ENCODE peak calls at places on chromosomes 2 and 18, in nine cellular contexts. One of them, this sample, is unnamed.

GRCh38 chr2:110804915-110805314 is 72.5 kb downstream of the ACOXL start:
- DNase-seq in sigmoid colon: no peak
- DNase-seq in transverse colon: no peak
- DNase-seq in suprapubic skin: no peak
- DNase-seq in ovary: no peak
- DNase-seq in tibial nerve: no peak
- DNase-seq in K562: no peak
- DNase-seq in A549: no peak
- DNase-seq in upper lobe of left lung: no peak
- DNase-seq in this sample: no peak

GRCh38 chr2:241061275-241061674 is 40.8 kb downstream of the MTERF4 start:
- DNase-seq in sigmoid colon: peak
- DNase-seq in K562: no peak
- DNase-seq in ovary: no peak
- DNase-seq in transverse colon: no peak
- DNase-seq in suprapubic skin: no peak
- DNase-seq in A549: no peak
- DNase-seq in tibial nerve: peak
- DNase-seq in upper lobe of left lung: peak
- DNase-seq in this sample: no peak

GRCh38 chr2:169077674-169078240 is 8.4 kb downstream of the DHRS9 start:
- DNase-seq in sigmoid colon: no peak
- DNase-seq in upper lobe of left lung: no peak
- DNase-seq in tibial nerve: no peak
- DNase-seq in K562: peak
- DNase-seq in A549: no peak
- DNase-seq in transverse colon: no peak
- DNase-seq in ovary: no peak
- DNase-seq in suprapubic skin: no peak
- DNase-seq in this sample: no peak

GRCh38 chr18:57771183-57771582 is 31.9 kb downstream of the ATP8B1 start:
- DNase-seq in ovary: no peak
- DNase-seq in tibial nerve: no peak
- DNase-seq in K562: no peak
- DNase-seq in transverse colon: peak
- DNase-seq in A549: no peak
- DNase-seq in upper lobe of left lung: peak
- DNase-seq in suprapubic skin: no peak
- DNase-seq in sigmoid colon: no peak
- DNase-seq in this sample: peak

GRCh38 chr2:207067476-207067875 is 98.3 kb downstream of the KLF7 start:
- DNase-seq in A549: no peak
- DNase-seq in sigmoid colon: no peak
- DNase-seq in transverse colon: no peak
- DNase-seq in K562: no peak
- DNase-seq in upper lobe of left lung: no peak
- DNase-seq in ovary: no peak
- DNase-seq in tibial nerve: no peak
- DNase-seq in suprapubic skin: no peak
- DNase-seq in this sample: no peak

GRCh38 chr2:73081181-73081671 is 9.7 kb upstream of the SFXN5 start:
- DNase-seq in upper lobe of left lung: no peak
- DNase-seq in suprapubic skin: no peak
- DNase-seq in K562: no peak
- DNase-seq in ovary: no peak
- DNase-seq in sigmoid colon: no peak
- DNase-seq in A549: no peak
- DNase-seq in tibial nerve: no peak
- DNase-seq in transverse colon: no peak
- DNase-seq in this sample: no peak

GRCh38 chr2:17934721-17935120 is 56.3 kb downstream of the KCNS3 start:
- DNase-seq in K562: no peak
- DNase-seq in transverse colon: no peak
- DNase-seq in upper lobe of left lung: no peak
- DNase-seq in suprapubic skin: no peak
- DNase-seq in sigmoid colon: no peak
- DNase-seq in A549: no peak
- DNase-seq in ovary: no peak
- DNase-seq in tibial nerve: no peak
- DNase-seq in this sample: no peak

GRCh38 chr2:158407031-158407430 is 49.5 kb downstream of the CCDC148 start:
- DNase-seq in suprapubic skin: no peak
- DNase-seq in K562: no peak
- DNase-seq in upper lobe of left lung: no peak
- DNase-seq in ovary: no peak
- DNase-seq in sigmoid colon: no peak
- DNase-seq in tibial nerve: no peak
- DNase-seq in transverse colon: no peak
- DNase-seq in A549: no peak
- DNase-seq in this sample: no peak

GRCh38 chr2:190216829-190217228 is 102.8 kb downstream of the HIBCH start:
- DNase-seq in transverse colon: peak
- DNase-seq in A549: no peak
- DNase-seq in upper lobe of left lung: no peak
- DNase-seq in tibial nerve: no peak
- DNase-seq in K562: peak
- DNase-seq in suprapubic skin: no peak
- DNase-seq in ovary: peak
- DNase-seq in sigmoid colon: no peak
- DNase-seq in this sample: peak

GRCh38 chr18:27750014-27750413 is 426.9 kb downstream of the CDH2 start:
- DNase-seq in suprapubic skin: no peak
- DNase-seq in K562: no peak
- DNase-seq in sigmoid colon: no peak
- DNase-seq in A549: no peak
- DNase-seq in tibial nerve: no peak
- DNase-seq in ovary: no peak
- DNase-seq in transverse colon: no peak
- DNase-seq in upper lobe of left lung: no peak
- DNase-seq in this sample: peak

GRCh38 chr18:323253-323622 is 55.4 kb upstream of the THOC1 start:
- DNase-seq in transverse colon: no peak
- DNase-seq in upper lobe of left lung: no peak
- DNase-seq in suprapubic skin: no peak
- DNase-seq in K562: no peak
- DNase-seq in sigmoid colon: no peak
- DNase-seq in tibial nerve: no peak
- DNase-seq in ovary: no peak
- DNase-seq in A549: no peak
- DNase-seq in this sample: no peak

GRCh38 chr18:79695856-79696850 is 16.6 kb downstream of the CTDP1 start:
- DNase-seq in upper lobe of left lung: no peak
- DNase-seq in ovary: no peak
- DNase-seq in sigmoid colon: peak
- DNase-seq in A549: no peak
- DNase-seq in suprapubic skin: no peak
- DNase-seq in tibial nerve: no peak
- DNase-seq in transverse colon: no peak
- DNase-seq in K562: no peak
- DNase-seq in this sample: no peak

GRCh38 chr2:230974096-230974913 is 21.6 kb upstream of the SPATA3 start:
- DNase-seq in K562: no peak
- DNase-seq in ovary: no peak
- DNase-seq in suprapubic skin: no peak
- DNase-seq in upper lobe of left lung: no peak
- DNase-seq in transverse colon: peak
- DNase-seq in tibial nerve: no peak
- DNase-seq in sigmoid colon: no peak
- DNase-seq in A549: no peak
- DNase-seq in this sample: no peak
- TF ChIP-seq EP300 in K562: no peak
- TF ChIP-seq EP300 in ovary: no peak
- TF ChIP-seq EP300 in suprapubic skin: no peak
- TF ChIP-seq EP300 in upper lobe of left lung: no peak
- TF ChIP-seq EP300 in transverse colon: no peak
- TF ChIP-seq EP300 in tibial nerve: no peak
- TF ChIP-seq EP300 in sigmoid colon: no peak
- TF ChIP-seq EP300 in A549: no peak
- TF ChIP-seq EP300 in this sample: no peak

GRCh38 chr2:26590960-26591618 is 50.1 kb downstream of the CIB4 start:
- DNase-seq in transverse colon: no peak
- DNase-seq in ovary: no peak
- DNase-seq in A549: no peak
- DNase-seq in suprapubic skin: no peak
- DNase-seq in sigmoid colon: peak
- DNase-seq in K562: no peak
- DNase-seq in tibial nerve: no peak
- DNase-seq in upper lobe of left lung: peak
- DNase-seq in this sample: no peak
- TF ChIP-seq EP300 in transverse colon: no peak
- TF ChIP-seq EP300 in ovary: no peak
- TF ChIP-seq EP300 in A549: no peak
- TF ChIP-seq EP300 in suprapubic skin: no peak
- TF ChIP-seq EP300 in sigmoid colon: no peak
- TF ChIP-seq EP300 in K562: no peak
- TF ChIP-seq EP300 in tibial nerve: no peak
- TF ChIP-seq EP300 in upper lobe of left lung: no peak
- TF ChIP-seq EP300 in this sample: no peak

GRCh38 chr2:137183206-137183605 is 417.9 kb downstream of the THSD7B start:
- DNase-seq in K562: no peak
- DNase-seq in sigmoid colon: no peak
- DNase-seq in upper lobe of left lung: no peak
- DNase-seq in suprapubic skin: no peak
- DNase-seq in ovary: no peak
- DNase-seq in transverse colon: no peak
- DNase-seq in tibial nerve: no peak
- DNase-seq in A549: no peak
- DNase-seq in this sample: no peak

GRCh38 chr2:137178955-137179377 is 413.6 kb downstream of the THSD7B start:
- DNase-seq in sigmoid colon: no peak
- DNase-seq in A549: no peak
- DNase-seq in transverse colon: no peak
- DNase-seq in upper lobe of left lung: no peak
- DNase-seq in tibial nerve: no peak
- DNase-seq in ovary: no peak
- DNase-seq in K562: no peak
- DNase-seq in suprapubic skin: no peak
- DNase-seq in this sample: no peak

GRCh38 chr2:137185378-137186078 is 420.2 kb downstream of the THSD7B start:
- DNase-seq in K562: no peak
- DNase-seq in ovary: no peak
- DNase-seq in tibial nerve: no peak
- DNase-seq in upper lobe of left lung: no peak
- DNase-seq in sigmoid colon: no peak
- DNase-seq in suprapubic skin: no peak
- DNase-seq in A549: no peak
- DNase-seq in transverse colon: no peak
- DNase-seq in this sample: no peak

GRCh38 chr2:137180012-137180411 is 414.7 kb downstream of the THSD7B start:
- DNase-seq in upper lobe of left lung: no peak
- DNase-seq in sigmoid colon: no peak
- DNase-seq in transverse colon: no peak
- DNase-seq in ovary: no peak
- DNase-seq in suprapubic skin: no peak
- DNase-seq in tibial nerve: no peak
- DNase-seq in A549: no peak
- DNase-seq in K562: no peak
- DNase-seq in this sample: no peak

GRCh38 chr2:137179542-137179941 is 414.2 kb downstream of the THSD7B start:
- DNase-seq in ovary: no peak
- DNase-seq in transverse colon: no peak
- DNase-seq in tibial nerve: no peak
- DNase-seq in upper lobe of left lung: no peak
- DNase-seq in suprapubic skin: no peak
- DNase-seq in sigmoid colon: no peak
- DNase-seq in A549: no peak
- DNase-seq in K562: no peak
- DNase-seq in this sample: no peak
- TF ChIP-seq EP300 in ovary: no peak
- TF ChIP-seq EP300 in transverse colon: no peak
- TF ChIP-seq EP300 in tibial nerve: no peak
- TF ChIP-seq EP300 in upper lobe of left lung: no peak
- TF ChIP-seq EP300 in suprapubic skin: no peak
- TF ChIP-seq EP300 in sigmoid colon: no peak
- TF ChIP-seq EP300 in A549: no peak
- TF ChIP-seq EP300 in K562: no peak
- TF ChIP-seq EP300 in this sample: no peak

DNA sequence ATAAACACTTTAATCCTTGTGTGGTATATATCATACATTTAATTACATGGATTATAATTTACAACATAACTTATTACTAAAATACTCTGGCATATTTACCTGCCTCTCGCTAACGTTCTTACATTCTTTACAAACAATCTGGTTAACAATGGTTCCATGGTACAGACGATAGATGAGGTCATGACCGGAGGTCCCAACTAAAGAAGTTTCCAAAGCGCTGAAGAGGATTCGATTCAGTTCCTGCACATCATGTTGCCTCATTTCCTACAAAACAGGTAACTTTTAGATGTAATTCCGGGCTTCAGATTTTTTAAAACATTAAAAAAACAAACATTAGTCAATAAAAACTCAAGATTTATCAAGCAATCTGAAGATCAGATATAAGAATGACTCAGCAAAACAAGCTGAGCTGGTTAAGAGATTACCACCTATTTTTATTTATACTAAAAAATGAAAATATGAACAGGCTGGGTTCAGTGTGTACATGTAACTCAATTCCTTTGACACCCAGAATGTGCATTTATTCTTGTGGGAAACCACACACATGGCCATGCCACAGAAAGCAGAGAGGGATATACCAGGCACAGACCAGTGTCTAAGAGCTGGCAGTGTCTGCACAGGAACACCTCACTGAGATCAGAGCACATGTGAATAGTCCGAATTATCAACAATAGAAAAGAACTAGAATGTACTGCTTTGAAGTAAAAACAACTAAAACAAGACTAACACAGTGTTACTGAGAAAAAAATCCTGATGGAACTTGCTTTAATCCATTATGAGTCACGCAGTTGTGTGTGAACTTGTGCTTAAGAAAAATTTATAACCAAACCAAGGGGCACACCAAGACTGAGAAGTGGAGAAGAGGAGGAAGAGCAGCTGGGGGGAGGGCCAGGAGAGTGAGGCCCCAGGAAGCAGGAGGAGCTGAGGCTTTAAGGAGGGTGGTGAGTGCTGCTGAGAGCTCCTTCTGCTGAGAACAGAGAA is 9.5 kb downstream of the USP40 start:
- DNase-seq in transverse colon: no peak
- DNase-seq in ovary: no peak
- DNase-seq in suprapubic skin: no peak
- DNase-seq in K562: no peak
- DNase-seq in tibial nerve: no peak
- DNase-seq in sigmoid colon: no peak
- DNase-seq in upper lobe of left lung: peak
- DNase-seq in A549: peak
- DNase-seq in this sample: no peak
- TF ChIP-seq EP300 in transverse colon: no peak
- TF ChIP-seq EP300 in ovary: no peak
- TF ChIP-seq EP300 in suprapubic skin: no peak
- TF ChIP-seq EP300 in K562: no peak
- TF ChIP-seq EP300 in tibial nerve: no peak
- TF ChIP-seq EP300 in sigmoid colon: no peak
- TF ChIP-seq EP300 in upper lobe of left lung: no peak
- TF ChIP-seq EP300 in A549: peak
- TF ChIP-seq EP300 in this sample: no peak